ENCODE peak calls at places on chromosome 12, in ten cellular contexts. L, K, R, Q, P, W, J, S, B and Y are unnamed samples.

GRCh38 chr12:132137483-132138125 is 6.5 kb downstream of the DDX51 start:
- DNase-seq in K (peak), R (no peak), L (no peak), Q (no peak), W (no peak), P (no peak), J (no peak), S (no peak), B (no peak), Y (peak)

GRCh38 chr12:117064596-117064995 is 34.6 kb downstream of the TESC start:
- DNase-seq in Q (no peak), R (no peak), B (no peak), J (no peak), W (no peak), L (no peak), K (no peak), P (no peak), S (no peak), Y (no peak)

GRCh38 chr12:57481671-57482070 is 2.0 kb upstream of the ARHGAP9 start:
- DNase-seq in S (no peak), W (no peak), J (no peak), P (no peak), K (no peak), Q (no peak), R (no peak), L (no peak), B (no peak), Y (no peak)

GRCh38 chr12:1122803-1123202 is 131.8 kb downstream of the ERC1 start:
- DNase-seq in J (no peak), Q (no peak), L (no peak), R (no peak), W (no peak), S (no peak), P (no peak), B (no peak), K (no peak), Y (no peak)

GRCh38 chr12:74317078-74317581 is 220.5 kb upstream of the ATXN7L3B start:
- DNase-seq in J (no peak), S (peak), Q (no peak), R (no peak), K (peak), P (no peak), W (no peak), B (no peak), L (no peak), Y (peak)

GRCh38 chr12:88334271-88334670 is 192.2 kb downstream of the TMTC3 start:
- DNase-seq in L (no peak), J (no peak), Q (no peak), B (no peak), W (peak), R (no peak), P (no peak), K (peak), S (peak), Y (no peak)

GRCh38 chr12:94745562-94745961 is 95.2 kb upstream of the TMCC3 start:
- DNase-seq in S (no peak), W (no peak), P (no peak), R (no peak), K (no peak), Q (no peak), B (no peak), J (no peak), L (no peak), Y (no peak)

GRCh38 chr12:18382486-18382885 is 121.2 kb downstream of the PIK3C2G start:
- DNase-seq in B (peak), S (no peak), L (no peak), Q (no peak), J (no peak), W (peak), P (no peak), K (no peak), R (no peak), Y (no peak)

GRCh38 chr12:102808412-102808811 is 108.6 kb downstream of the PAH start:
- DNase-seq in R (no peak), B (no peak), L (no peak), W (no peak), K (no peak), S (no peak), J (no peak), Q (no peak), P (no peak), Y (no peak)

GRCh38 chr12:95131589-95132335 is 58.3 kb upstream of the NR2C1 start:
- DNase-seq in K (no peak), J (no peak), W (no peak), P (no peak), S (no peak), B (peak), L (no peak), R (no peak), Q (no peak), Y (no peak)

GRCh38 chr12:25552681-25553080 is 402 bp downstream of the LMNTD1 start:
- DNase-seq in R (no peak), P (no peak), K (no peak), Q (no peak), J (no peak), L (no peak), B (no peak), W (peak), S (no peak), Y (no peak)

GRCh38 chr12:118160536-118160935 is 24.6 kb downstream of the PEBP1 start:
- DNase-seq in B (no peak), P (no peak), W (no peak), L (no peak), R (no peak), Q (no peak), K (no peak), S (no peak), J (no peak), Y (no peak)

GRCh38 chr12:85278598-85279448 is 1.2 kb upstream of the ALX1 start:
- DNase-seq in R (no peak), J (no peak), B (no peak), W (no peak), P (no peak), K (no peak), Q (no peak), S (no peak), L (no peak), Y (peak)

GRCh38 chr12:34402899-34403705 is 380.8 kb downstream of the ALG10 start:
- DNase-seq in W (no peak), R (no peak), P (peak), K (peak), Q (no peak), B (peak), S (no peak), L (no peak), J (no peak), Y (peak)

GRCh38 chr12:27193106-27193505 is 51.0 kb upstream of the STK38L start:
- DNase-seq in B (peak), K (no peak), L (no peak), J (no peak), P (no peak), S (no peak), R (no peak), W (peak), Q (no peak), Y (no peak)

GRCh38 chr12:67921286-67921685 is 68.0 kb upstream of the IFNG-AS1 start:
- DNase-seq in L (no peak), W (no peak), J (no peak), B (no peak), R (no peak), K (no peak), Q (no peak), P (no peak), S (no peak), Y (no peak)

GRCh38 chr12:94648578-94648977 is 1.8 kb downstream of the TMCC3 start:
- DNase-seq in B (no peak), L (no peak), S (no peak), R (no peak), W (no peak), K (no peak), P (no peak), Q (no peak), J (no peak), Y (no peak)

GRCh38 chr12:122454739-122455138 is 32.3 kb upstream of the CLIP1 start:
- DNase-seq in S (no peak), R (no peak), B (no peak), J (no peak), Q (no peak), L (no peak), P (no peak), W (no peak), K (no peak), Y (no peak)

GRCh38 chr12:6465467-6466183 is 4.9 kb downstream of the VAMP1 start:
- DNase-seq in P (no peak), L (peak), R (no peak), J (peak), Q (peak), K (no peak), W (peak), B (peak), S (peak), Y (no peak)

GRCh38 chr12:15196221-15196620 is 25.0 kb downstream of the RERG start:
- DNase-seq in W (no peak), B (no peak), J (no peak), L (no peak), S (no peak), K (no peak), R (no peak), P (no peak), Q (no peak), Y (no peak)

GRCh38 chr12:15939111-15939510 is 28.0 kb downstream of the DERA start:
- DNase-seq in Q (no peak), P (no peak), L (no peak), B (no peak), W (no peak), J (no peak), R (no peak), K (no peak), S (no peak), Y (no peak)

GRCh38 chr12:113325938-113326337 is 9.0 kb downstream of the SLC8B1 start:
- DNase-seq in P (no peak), R (no peak), B (peak), S (no peak), W (peak), K (peak), J (no peak), L (no peak), Q (no peak), Y (peak)

GRCh38 chr12:26156201-26156871 is 31.5 kb upstream of the BHLHE41 start:
- DNase-seq in K (no peak), W (no peak), R (no peak), S (no peak), Q (no peak), L (no peak), P (no peak), J (no peak), B (no peak), Y (no peak)

GRCh38 chr12:67766370-67766769 is 117.8 kb downstream of the DYRK2 start:
- DNase-seq in S (no peak), Q (no peak), K (no peak), R (no peak), P (no peak), L (no peak), J (peak), W (peak), B (peak), Y (no peak)

GRCh38 chr12:95146767-95147166 is 70.5 kb downstream of the FGD6 start:
- DNase-seq in J (no peak), B (no peak), S (no peak), P (no peak), Q (no peak), L (no peak), W (no peak), K (no peak), R (no peak), Y (no peak)

GRCh38 chr12:118059645-118060275 is 1.2 kb downstream of the WSB2 start:
- DNase-seq in Q (no peak), P (no peak), L (no peak), S (peak), J (no peak), W (peak), B (no peak), R (no peak), K (no peak), Y (no peak)

GRCh38 chr12:19208456-19208855 is 78.9 kb downstream of the PLEKHA5 start:
- DNase-seq in W (peak), K (no peak), B (no peak), R (no peak), P (no peak), Q (no peak), J (no peak), S (no peak), L (no peak), Y (no peak)

GRCh38 chr12:96176575-96176974 is 17.6 kb upstream of the ELK3 start:
- DNase-seq in J (no peak), K (no peak), W (no peak), Q (no peak), R (no peak), L (no peak), P (no peak), B (no peak), S (no peak), Y (no peak)

GRCh38 chr12:57603758-57604453 is 718 bp upstream of the DTX3 start:
- DNase-seq in K (peak), P (no peak), L (no peak), B (peak), Q (peak), R (no peak), W (peak), J (no peak), S (peak), Y (peak)

GRCh38 chr12:121949643-121950397 is 31.4 kb downstream of the CFAP251 start:
- DNase-seq in S (no peak), J (no peak), B (peak), L (no peak), K (no peak), R (no peak), P (no peak), W (peak), Q (no peak), Y (no peak)

GRCh38 chr12:64864319-64864718 is 39.9 kb downstream of the TBC1D30 start:
- DNase-seq in R (no peak), Q (no peak), L (no peak), P (no peak), K (no peak), J (no peak), W (no peak), S (no peak), B (no peak), Y (no peak)

GRCh38 chr12:13209279-13210021 is 12.9 kb downstream of the EMP1 start:
- DNase-seq in W (no peak), J (no peak), K (no peak), B (no peak), S (no peak), R (no peak), Q (no peak), P (no peak), L (no peak), Y (no peak)

GRCh38 chr12:113766880-113767878 is 198.9 kb downstream of the RBM19 start:
- DNase-seq in L (no peak), K (no peak), J (peak), S (no peak), Q (no peak), B (peak), W (peak), P (no peak), R (no peak), Y (no peak)

GRCh38 chr12:82473111-82473754 is 114.9 kb downstream of the METTL25 start:
- DNase-seq in Q (no peak), W (no peak), J (no peak), K (no peak), S (no peak), R (no peak), P (no peak), L (no peak), B (no peak), Y (no peak)

GRCh38 chr12:9662488-9662887 is 7.0 kb upstream of the CLEC2D start:
- DNase-seq in B (no peak), Q (no peak), P (no peak), L (no peak), W (no peak), J (no peak), K (no peak), R (no peak), S (no peak), Y (no peak)